ENCODE peak calls at places on chromosomes 5 and 9, in six cellular contexts. D is left lobe of liver, M is activated T-cell treated with anti-CD3 and anti-CD28 coated beads for 1 hour, C is head of caudate nucleus, I is lung, S is DMS79. H is an unnamed sample.

GRCh38 chr5:167513383-167513782 is 778.1 kb upstream of the WWC1 start:
- DNase-seq in D (no peak), M (no peak), C (no peak), I (no peak), S (peak), H (no peak)

GRCh38 chr5:175290379-175290778 is 153.6 kb downstream of the DRD1 start:
- DNase-seq in D (no peak), M (no peak), C (no peak), I (no peak), S (no peak), H (no peak)

GRCh38 chr9:127132921-127133647 is 10.6 kb upstream of the ANGPTL2 start:
- DNase-seq in D (peak), M (no peak), C (no peak), I (no peak), S (peak), H (no peak)

GRCh38 chr5:179495906-179496455 is 54.4 kb upstream of the RUFY1 start:
- DNase-seq in D (no peak), M (no peak), C (no peak), I (no peak), S (no peak), H (no peak)

GRCh38 chr9:32644698-32645097 is 9.2 kb upstream of the TAF1L start:
- DNase-seq in D (no peak), M (no peak), C (no peak), I (no peak), S (no peak), H (no peak)

GRCh38 chr5:88882321-88883038 is 504 bp downstream of the MEF2C start:
- DNase-seq in D (no peak), M (no peak), C (no peak), I (no peak), S (no peak), H (no peak)

GRCh38 chr5:65771266-65771665 is 49.3 kb downstream of the NLN start:
- DNase-seq in D (no peak), M (no peak), C (no peak), I (no peak), S (no peak), H (no peak)

GRCh38 chr9:72646061-72646460 is 124.7 kb downstream of the TMC1 start:
- DNase-seq in D (no peak), M (no peak), C (no peak), I (no peak), S (no peak), H (no peak)